ENCODE peak calls at places on chromosome 7, in six cellular contexts. One of them, this sample, is unnamed.

GRCh38 chr7:158648787-158649186 is 55.8 kb downstream of the NCAPG2 start:
- DNase-seq in AG04450: no peak
- DNase-seq in sigmoid colon: no peak
- DNase-seq in spleen: no peak
- DNase-seq in NT2/D1: no peak
- DNase-seq in mesenchymal stem cell: no peak
- DNase-seq in this sample: no peak

GRCh38 chr7:15822123-15822495 is 135.6 kb upstream of the MEOX2 start:
- DNase-seq in AG04450: no peak
- DNase-seq in sigmoid colon: no peak
- DNase-seq in spleen: no peak
- DNase-seq in NT2/D1: no peak
- DNase-seq in mesenchymal stem cell: no peak
- DNase-seq in this sample: no peak

GRCh38 chr7:93921607-93922446 is at the start of gene GNG11:
- DNase-seq in AG04450: no peak
- DNase-seq in sigmoid colon: peak; percentile 91
- DNase-seq in spleen: peak; percentile 90
- DNase-seq in NT2/D1: peak; percentile 33
- DNase-seq in mesenchymal stem cell: peak; percentile 85
- DNase-seq in this sample: no peak

GRCh38 chr7:106813705-106814305 is 51.3 kb upstream of the PIK3CG start:
- DNase-seq in AG04450: no peak
- DNase-seq in sigmoid colon: no peak
- DNase-seq in spleen: no peak
- DNase-seq in NT2/D1: no peak
- DNase-seq in mesenchymal stem cell: peak; percentile 39
- DNase-seq in this sample: no peak

GRCh38 chr7:20737840-20738448 is 48.7 kb downstream of the SP8 start:
- DNase-seq in AG04450: no peak
- DNase-seq in sigmoid colon: no peak
- DNase-seq in spleen: no peak
- DNase-seq in NT2/D1: no peak
- DNase-seq in mesenchymal stem cell: no peak
- DNase-seq in this sample: no peak

GRCh38 chr7:2529161-2530075 is 9.8 kb downstream of the LFNG start:
- DNase-seq in AG04450: no peak
- DNase-seq in sigmoid colon: peak; percentile 88
- DNase-seq in spleen: peak; percentile 98
- DNase-seq in NT2/D1: no peak
- DNase-seq in mesenchymal stem cell: peak; percentile 63
- DNase-seq in this sample: no peak

GRCh38 chr7:93889261-93889660 is 1.3 kb downstream of the TFPI2 start:
- DNase-seq in AG04450: no peak
- DNase-seq in sigmoid colon: no peak
- DNase-seq in spleen: no peak
- DNase-seq in NT2/D1: no peak
- DNase-seq in mesenchymal stem cell: peak; percentile 47
- DNase-seq in this sample: no peak

GRCh38 chr7:18201349-18201748 is 173.7 kb upstream of the PRPS1L1 start:
- DNase-seq in AG04450: no peak
- DNase-seq in sigmoid colon: no peak
- DNase-seq in spleen: peak; percentile 56
- DNase-seq in NT2/D1: no peak
- DNase-seq in mesenchymal stem cell: no peak
- DNase-seq in this sample: no peak

GRCh38 chr7:127618042-127618441 is at the start of gene PAX4:
- DNase-seq in AG04450: no peak
- DNase-seq in sigmoid colon: no peak
- DNase-seq in spleen: no peak
- DNase-seq in NT2/D1: no peak
- DNase-seq in mesenchymal stem cell: no peak
- DNase-seq in this sample: no peak
- H3K27me3 ChIP-seq in AG04450: peaks cover 76% of the 10 kb centered on the region
- H3K27me3 ChIP-seq in sigmoid colon: peaks cover 26% of the 10 kb centered on the region
- H3K27me3 ChIP-seq in spleen: peaks cover 61% of the 10 kb centered on the region
- H3K27me3 ChIP-seq in NT2/D1: peaks cover 48% of the 10 kb centered on the region
- H3K27me3 ChIP-seq in mesenchymal stem cell: peaks cover 91% of the 10 kb centered on the region
- H3K27me3 ChIP-seq in this sample: peaks cover 52% of the 10 kb centered on the region

DNA sequence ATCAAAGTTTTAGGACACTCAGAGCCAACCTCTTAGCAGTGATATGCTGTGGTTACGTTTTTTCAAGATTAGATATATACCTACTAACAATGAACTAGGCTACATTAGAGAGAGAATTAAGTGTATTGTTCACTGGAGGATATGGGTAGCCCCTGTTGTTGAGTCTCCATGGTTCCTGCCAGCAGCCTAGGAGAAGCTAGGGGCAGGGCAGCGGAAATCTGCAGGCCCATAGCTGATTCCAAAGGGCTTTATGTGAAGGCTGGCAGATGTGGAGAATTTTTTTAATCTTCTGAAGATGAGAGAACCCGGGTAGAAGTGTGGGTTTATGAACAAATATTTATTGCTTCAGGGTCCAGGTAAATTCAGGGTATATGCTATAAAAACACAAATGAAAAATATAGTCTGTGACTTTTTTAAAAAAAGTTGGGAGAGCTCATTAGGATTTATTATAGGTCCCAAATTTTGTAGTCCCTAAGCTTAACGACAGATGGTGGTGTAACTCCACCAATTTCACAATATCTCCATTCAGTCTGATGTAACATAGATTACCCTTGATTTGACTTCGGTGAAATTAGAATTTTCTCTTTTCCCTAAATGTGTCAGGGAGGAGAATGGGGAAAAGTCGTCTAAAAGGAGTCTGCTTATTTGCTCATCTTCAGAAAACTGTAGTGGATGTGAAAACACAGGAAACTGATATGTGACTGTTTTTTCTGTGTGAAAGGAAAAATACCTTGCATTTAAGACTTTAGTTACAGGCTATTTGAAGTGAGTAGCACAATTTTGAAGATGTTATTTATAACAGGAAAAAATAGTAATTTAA is 163.0 kb upstream of the PPP1R3A start:
- DNase-seq in AG04450: peak; percentile 34
- DNase-seq in sigmoid colon: peak; percentile 54
- DNase-seq in spleen: no peak
- DNase-seq in NT2/D1: no peak
- DNase-seq in mesenchymal stem cell: peak; percentile 54
- DNase-seq in this sample: peak; percentile 25
- H3K27me3 ChIP-seq in AG04450: peaks cover 29% of the 10 kb centered on the region
- H3K27me3 ChIP-seq in sigmoid colon: no peaks in the 10 kb centered on the region
- H3K27me3 ChIP-seq in spleen: peaks cover 68% of the 10 kb centered on the region
- H3K27me3 ChIP-seq in NT2/D1: peaks cover 43% of the 10 kb centered on the region
- H3K27me3 ChIP-seq in mesenchymal stem cell: no peaks in the 10 kb centered on the region
- H3K27me3 ChIP-seq in this sample: peaks cover 26% of the 10 kb centered on the region

DNA sequence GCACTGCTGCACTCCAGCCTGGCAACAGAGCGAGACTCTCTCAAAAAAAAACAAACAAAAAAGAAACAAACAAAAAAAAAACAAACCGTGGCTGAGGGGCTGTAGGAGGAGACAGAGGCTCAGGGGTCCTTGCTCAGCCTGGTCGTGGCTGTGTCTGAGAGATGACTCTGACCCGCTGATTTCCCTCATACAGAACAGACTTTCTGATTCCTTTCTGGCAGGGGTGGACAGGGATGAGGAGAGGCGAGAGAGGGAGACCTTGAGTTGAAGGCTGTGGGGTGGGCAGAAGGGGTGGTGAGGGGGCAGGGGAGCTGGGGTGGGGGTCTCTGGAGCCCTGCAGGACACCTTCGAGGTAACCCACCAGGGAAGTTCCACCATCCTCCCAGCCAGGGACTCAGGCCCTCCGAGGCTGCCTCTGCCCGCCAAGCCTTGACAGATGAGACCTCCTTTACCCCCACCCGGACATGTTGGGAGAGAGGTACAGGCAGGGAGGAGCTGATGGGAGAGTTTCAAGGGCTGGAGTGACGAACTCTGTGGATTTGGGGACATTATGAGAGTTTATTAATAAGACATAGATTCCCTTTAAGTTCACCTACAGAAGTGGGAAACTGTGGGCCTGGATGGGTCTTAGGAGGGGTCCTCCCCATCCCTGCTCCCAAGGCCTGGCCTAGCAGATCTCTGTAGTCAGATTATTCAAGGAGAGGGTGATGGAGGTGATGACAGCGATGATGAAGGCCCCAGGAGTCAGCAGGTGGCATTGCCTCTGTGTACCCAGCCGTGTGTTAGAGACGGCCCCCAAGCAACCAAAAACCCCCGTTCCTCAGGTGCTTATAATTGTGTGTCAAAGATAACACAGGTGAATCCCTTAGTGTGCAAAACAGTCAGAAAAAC is 2.0 kb downstream of the MUC12 start:
- DNase-seq in AG04450: no peak
- DNase-seq in sigmoid colon: no peak
- DNase-seq in spleen: no peak
- DNase-seq in NT2/D1: no peak
- DNase-seq in mesenchymal stem cell: no peak
- DNase-seq in this sample: no peak
- H3K27me3 ChIP-seq in AG04450: peaks cover 34% of the 10 kb centered on the region
- H3K27me3 ChIP-seq in sigmoid colon: peaks cover 32% of the 10 kb centered on the region
- H3K27me3 ChIP-seq in spleen: peaks cover 55% of the 10 kb centered on the region
- H3K27me3 ChIP-seq in NT2/D1: peaks cover 12% of the 10 kb centered on the region
- H3K27me3 ChIP-seq in mesenchymal stem cell: peaks cover 49% of the 10 kb centered on the region
- H3K27me3 ChIP-seq in this sample: peaks cover 20% of the 10 kb centered on the region

GRCh38 chr7:134945711-134946110 is 40.6 kb upstream of the AGBL3 start:
- DNase-seq in AG04450: no peak
- DNase-seq in sigmoid colon: no peak
- DNase-seq in spleen: no peak
- DNase-seq in NT2/D1: no peak
- DNase-seq in mesenchymal stem cell: no peak
- DNase-seq in this sample: no peak
- H3K27me3 ChIP-seq in AG04450: no peaks in the 10 kb centered on the region
- H3K27me3 ChIP-seq in sigmoid colon: no peaks in the 10 kb centered on the region
- H3K27me3 ChIP-seq in spleen: no peaks in the 10 kb centered on the region
- H3K27me3 ChIP-seq in NT2/D1: no peaks in the 10 kb centered on the region
- H3K27me3 ChIP-seq in mesenchymal stem cell: no peaks in the 10 kb centered on the region
- H3K27me3 ChIP-seq in this sample: no peaks in the 10 kb centered on the region

DNA sequence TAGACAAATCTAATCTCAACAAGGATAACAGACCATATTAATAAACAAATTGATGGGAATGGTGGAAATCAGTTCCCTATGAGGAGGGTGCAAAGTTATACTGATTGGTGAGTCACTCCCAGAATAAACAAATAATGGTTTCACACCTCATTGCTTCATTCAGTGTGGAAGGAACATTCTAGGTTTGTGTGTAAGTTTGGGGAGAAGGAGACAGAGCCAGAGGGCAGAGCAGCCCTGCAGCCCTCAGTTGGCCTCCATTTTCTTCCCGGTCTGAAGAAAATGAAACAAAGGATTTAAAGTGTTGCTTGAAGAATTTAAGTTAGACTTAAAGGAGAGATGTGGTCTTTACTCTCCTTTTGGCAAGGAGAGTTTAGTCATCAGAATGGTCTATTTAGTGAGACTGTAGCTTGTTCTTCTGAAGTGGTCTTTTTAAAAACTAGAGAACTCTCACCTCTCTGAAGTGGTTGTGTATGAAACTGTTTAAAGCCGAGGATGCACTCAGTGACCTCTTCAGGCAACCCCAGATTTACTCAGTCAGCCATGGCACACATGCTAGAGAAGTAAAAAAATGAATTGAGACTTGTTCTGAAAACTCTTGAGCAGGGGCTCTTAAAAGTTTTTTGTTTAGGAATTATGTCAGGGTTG is 27.2 kb downstream of the IKZF1 start:
- DNase-seq in AG04450: no peak
- DNase-seq in sigmoid colon: no peak
- DNase-seq in spleen: no peak
- DNase-seq in NT2/D1: no peak
- DNase-seq in mesenchymal stem cell: no peak
- DNase-seq in this sample: no peak
- H3K27me3 ChIP-seq in AG04450: no peaks in the 10 kb centered on the region
- H3K27me3 ChIP-seq in sigmoid colon: peaks cover 4% of the 10 kb centered on the region
- H3K27me3 ChIP-seq in spleen: no peaks in the 10 kb centered on the region
- H3K27me3 ChIP-seq in NT2/D1: no peaks in the 10 kb centered on the region
- H3K27me3 ChIP-seq in mesenchymal stem cell: peaks cover 12% of the 10 kb centered on the region
- H3K27me3 ChIP-seq in this sample: no peaks in the 10 kb centered on the region

GRCh38 chr7:1241510-1242128 is 8.9 kb downstream of the UNCX start:
- DNase-seq in AG04450: no peak
- DNase-seq in sigmoid colon: no peak
- DNase-seq in spleen: peak; percentile 58
- DNase-seq in NT2/D1: no peak
- DNase-seq in mesenchymal stem cell: no peak
- DNase-seq in this sample: no peak
- H3K27me3 ChIP-seq in AG04450: peaks cover 87% of the 10 kb centered on the region
- H3K27me3 ChIP-seq in sigmoid colon: peaks cover 94% of the 10 kb centered on the region
- H3K27me3 ChIP-seq in spleen: peaks cover 100% of the 10 kb centered on the region
- H3K27me3 ChIP-seq in NT2/D1: peaks cover 99% of the 10 kb centered on the region
- H3K27me3 ChIP-seq in mesenchymal stem cell: peaks cover 86% of the 10 kb centered on the region
- H3K27me3 ChIP-seq in this sample: peaks cover 59% of the 10 kb centered on the region

GRCh38 chr7:131341690-131342089 is 14.0 kb downstream of the MKLN1 start:
- DNase-seq in AG04450: no peak
- DNase-seq in sigmoid colon: no peak
- DNase-seq in spleen: no peak
- DNase-seq in NT2/D1: no peak
- DNase-seq in mesenchymal stem cell: no peak
- DNase-seq in this sample: no peak
- H3K27me3 ChIP-seq in AG04450: no peaks in the 10 kb centered on the region
- H3K27me3 ChIP-seq in sigmoid colon: no peaks in the 10 kb centered on the region
- H3K27me3 ChIP-seq in spleen: no peaks in the 10 kb centered on the region
- H3K27me3 ChIP-seq in NT2/D1: no peaks in the 10 kb centered on the region
- H3K27me3 ChIP-seq in mesenchymal stem cell: no peaks in the 10 kb centered on the region
- H3K27me3 ChIP-seq in this sample: no peaks in the 10 kb centered on the region

GRCh38 chr7:25522727-25523126 is 294.4 kb upstream of the NPVF start:
- DNase-seq in AG04450: no peak
- DNase-seq in sigmoid colon: no peak
- DNase-seq in spleen: no peak
- DNase-seq in NT2/D1: no peak
- DNase-seq in mesenchymal stem cell: no peak
- DNase-seq in this sample: no peak
- H3K27me3 ChIP-seq in AG04450: no peaks in the 10 kb centered on the region
- H3K27me3 ChIP-seq in sigmoid colon: no peaks in the 10 kb centered on the region
- H3K27me3 ChIP-seq in spleen: no peaks in the 10 kb centered on the region
- H3K27me3 ChIP-seq in NT2/D1: no peaks in the 10 kb centered on the region
- H3K27me3 ChIP-seq in mesenchymal stem cell: peaks cover 12% of the 10 kb centered on the region
- H3K27me3 ChIP-seq in this sample: no peaks in the 10 kb centered on the region

This sample was measured in BJ.